ENCODE peak calls at places on chromosomes 3 and 15, in six cellular contexts. R, H, D, L, Q and N are unnamed samples.

GRCh38 chr3:149816326-149816725 is 3.3 kb downstream of the RNF13 start:
- DNase-seq in R (no peak), H (no peak), D (no peak), L (no peak), Q (no peak), N (no peak)

GRCh38 chr3:139460529-139460928 is 15.8 kb downstream of the RBP2 start:
- DNase-seq in R (no peak), H (no peak), D (no peak), L (no peak), Q (no peak), N (no peak)

GRCh38 chr3:43870844-43871626 is 180.3 kb downstream of the ABHD5 start:
- DNase-seq in R (no peak), H (no peak), D (no peak), L (peak), Q (no peak), N (no peak)

GRCh38 chr15:64430000-64430735 is 30.2 kb upstream of the ZNF609 start:
- DNase-seq in R (peak), H (no peak), D (no peak), L (peak), Q (peak), N (no peak)

GRCh38 chr3:54962200-54962599 is 34.3 kb upstream of the LRTM1 start:
- DNase-seq in R (no peak), H (no peak), D (no peak), L (no peak), Q (no peak), N (no peak)

GRCh38 chr3:183378951-183379350 is 49.5 kb downstream of the MCF2L2 start:
- DNase-seq in R (no peak), H (no peak), D (peak), L (no peak), Q (no peak), N (no peak)

GRCh38 chr3:47385796-47386195 is 5.0 kb downstream of the PTPN23 start:
- DNase-seq in R (no peak), H (no peak), D (no peak), L (no peak), Q (no peak), N (no peak)

GRCh38 chr3:177287231-177287630 is 89.9 kb upstream of the TBL1XR1 start:
- DNase-seq in R (no peak), H (no peak), D (no peak), L (no peak), Q (no peak), N (peak)

GRCh38 chr3:157066335-157067071 is 93.4 kb downstream of the CCNL1 start:
- DNase-seq in R (no peak), H (no peak), D (no peak), L (no peak), Q (no peak), N (no peak)

GRCh38 chr3:147653309-147653923 is 244.3 kb downstream of the ZIC1 start:
- DNase-seq in R (no peak), H (no peak), D (no peak), L (no peak), Q (no peak), N (no peak)

GRCh38 chr3:52606373-52607085 is 70.1 kb downstream of the UQCC5 start:
- DNase-seq in R (no peak), H (no peak), D (peak), L (no peak), Q (no peak), N (peak)

GRCh38 chr3:140424211-140424610 is 253.7 kb upstream of the TRIM42 start:
- DNase-seq in R (no peak), H (no peak), D (no peak), L (no peak), Q (no peak), N (no peak)

GRCh38 chr3:123949606-123950005 is 11.4 kb downstream of the CCDC14 start:
- DNase-seq in R (no peak), H (no peak), D (no peak), L (no peak), Q (no peak), N (no peak)

DNA sequence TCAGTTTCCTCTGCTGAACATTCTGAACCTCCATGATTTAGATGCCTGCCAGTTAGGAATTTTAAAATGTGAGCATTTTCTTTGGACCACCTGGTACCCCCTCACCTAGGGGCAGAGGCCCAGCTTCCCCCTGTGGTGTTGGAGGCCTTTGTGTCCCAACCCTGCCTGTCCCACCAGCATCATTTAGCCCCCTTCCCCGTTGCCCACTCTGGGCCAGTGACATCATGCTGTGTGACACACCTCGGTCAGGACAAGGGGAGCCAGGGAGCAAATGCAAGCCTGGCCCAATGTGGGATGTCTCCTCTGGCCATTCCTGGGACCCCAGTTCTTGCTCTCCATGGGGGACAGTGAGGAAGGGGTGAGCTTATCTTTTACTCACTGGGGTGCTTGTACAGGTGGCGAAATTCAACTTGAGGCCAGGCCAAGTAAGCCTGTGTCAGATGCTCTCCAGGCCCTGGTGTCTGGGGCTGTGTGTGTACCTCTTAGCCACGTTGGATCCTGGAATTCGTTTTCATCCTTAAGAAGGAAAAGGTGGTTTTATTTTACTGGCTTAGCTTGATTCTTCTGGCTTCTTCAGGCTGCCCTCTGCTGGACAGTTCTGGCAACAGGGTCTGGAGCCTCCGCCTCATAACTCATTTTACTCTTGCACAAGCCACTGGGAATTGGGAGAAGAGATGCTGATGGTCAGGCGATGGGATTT is 49.7 kb upstream of the MYZAP start:
- DNase-seq in R (no peak), H (peak), D (peak), L (peak), Q (no peak), N (peak)
- TF ChIP-seq GABPA in R (no peak), H (no peak), D (no peak), L (no peak), Q (no peak), N (no peak)

DNA sequence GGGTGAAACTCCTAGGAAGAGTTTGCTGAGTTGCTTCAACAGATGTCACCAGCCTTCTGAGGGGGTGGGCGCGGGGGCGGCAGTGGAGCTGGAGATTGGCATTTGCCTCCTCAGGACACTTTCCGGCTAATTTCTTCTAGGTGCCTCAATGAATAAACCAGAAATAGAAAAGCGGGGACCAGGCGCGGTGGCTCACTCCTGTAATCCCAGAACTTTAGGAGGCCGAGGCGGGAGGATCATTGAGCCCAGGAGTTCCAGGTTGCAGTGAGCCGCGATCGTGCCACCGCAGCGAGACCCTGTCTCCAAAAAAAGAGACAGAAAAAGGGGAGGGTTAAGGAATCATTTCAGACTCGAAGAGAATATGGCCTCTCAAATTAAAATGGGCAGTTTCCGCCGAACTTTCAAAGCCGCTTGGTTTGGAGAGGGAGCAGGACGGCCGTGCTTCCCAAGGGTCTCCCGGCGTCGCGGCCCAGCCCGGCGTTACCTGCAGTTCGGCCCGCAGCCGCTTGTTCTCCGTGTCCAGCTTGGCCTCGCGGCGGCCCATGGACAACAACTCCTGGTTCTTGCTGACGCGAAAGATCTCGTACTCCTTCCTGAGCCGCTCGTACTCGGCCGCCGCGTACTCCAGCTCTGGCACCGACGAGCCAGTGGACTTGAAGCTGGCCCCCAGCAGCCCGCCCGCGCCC is 587 bp downstream of the NPHP3 start:
- DNase-seq in R (no peak), H (no peak), D (peak), L (peak), Q (no peak), N (peak)
- TF ChIP-seq GABPA in R (no peak), H (no peak), D (no peak), L (no peak), Q (no peak), N (no peak)

GRCh38 chr3:3707858-3708768 is 91.1 kb upstream of the LRRN1 start:
- DNase-seq in R (no peak), H (no peak), D (no peak), L (no peak), Q (no peak), N (no peak)

GRCh38 chr3:3699816-3700633 is 99.2 kb upstream of the LRRN1 start:
- DNase-seq in R (no peak), H (no peak), D (no peak), L (no peak), Q (no peak), N (no peak)

GRCh38 chr3:3708769-3709115 is 90.5 kb upstream of the LRRN1 start:
- DNase-seq in R (no peak), H (no peak), D (no peak), L (no peak), Q (no peak), N (no peak)

GRCh38 chr3:3701949-3702348 is 97.3 kb upstream of the LRRN1 start:
- DNase-seq in R (no peak), H (no peak), D (no peak), L (no peak), Q (no peak), N (no peak)

GRCh38 chr3:3705090-3705775 is 94.0 kb upstream of the LRRN1 start:
- DNase-seq in R (no peak), H (no peak), D (no peak), L (peak), Q (no peak), N (no peak)
- TF ChIP-seq GABPA in R (no peak), H (no peak), D (no peak), L (no peak), Q (no peak), N (no peak)

GRCh38 chr3:65938676-65939075 is 100.0 kb downstream of the MAGI1 start:
- DNase-seq in R (no peak), H (no peak), D (no peak), L (no peak), Q (no peak), N (no peak)

GRCh38 chr3:65938147-65938546 is 100.6 kb downstream of the MAGI1 start:
- DNase-seq in R (no peak), H (no peak), D (no peak), L (no peak), Q (no peak), N (no peak)

GRCh38 chr3:65939184-65939583 is 99.5 kb downstream of the MAGI1 start:
- DNase-seq in R (no peak), H (no peak), D (no peak), L (no peak), Q (no peak), N (no peak)

GRCh38 chr3:65936908-65937638 is 101.6 kb downstream of the MAGI1 start:
- DNase-seq in R (no peak), H (no peak), D (no peak), L (no peak), Q (no peak), N (no peak)

GRCh38 chr3:65939841-65940246 is 98.9 kb downstream of the MAGI1 start:
- DNase-seq in R (no peak), H (no peak), D (no peak), L (no peak), Q (no peak), N (no peak)
- TF ChIP-seq GABPA in R (no peak), H (no peak), D (no peak), L (no peak), Q (no peak), N (no peak)

DNA sequence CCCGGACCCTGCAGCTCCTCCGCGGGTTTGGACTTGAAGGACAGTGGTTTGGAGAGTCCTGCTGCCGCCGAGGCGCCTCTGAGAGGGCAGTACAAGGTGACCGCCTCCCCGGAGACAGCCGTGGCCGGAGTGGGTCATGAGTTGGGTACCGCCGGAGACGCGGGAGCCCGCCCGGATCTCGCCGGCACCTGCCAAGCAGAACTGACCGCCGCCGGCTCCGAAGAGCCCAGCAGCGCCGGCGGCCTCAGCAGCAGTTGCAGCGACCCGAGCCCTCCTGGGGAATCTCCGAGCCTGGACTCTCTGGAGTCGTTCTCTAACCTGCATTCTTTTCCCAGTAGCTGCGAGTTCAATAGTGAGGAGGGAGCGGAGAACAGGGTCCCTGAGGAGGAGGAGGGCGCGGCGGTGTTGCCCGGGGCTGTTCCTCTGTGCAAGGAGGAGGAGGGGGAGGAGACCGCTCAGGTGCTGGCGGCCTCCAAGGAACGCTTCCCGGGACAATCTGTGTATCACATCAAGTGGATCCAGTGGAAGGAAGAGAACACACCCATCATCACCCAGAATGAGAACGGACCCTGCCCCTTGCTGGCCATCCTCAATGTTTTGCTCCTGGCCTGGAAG is 626 bp downstream of the MINDY2 start:
- DNase-seq in R (no peak), H (no peak), D (no peak), L (no peak), Q (peak), N (peak)
- TF ChIP-seq GABPA in R (no peak), H (no peak), D (no peak), L (no peak), Q (no peak), N (no peak)

DNA sequence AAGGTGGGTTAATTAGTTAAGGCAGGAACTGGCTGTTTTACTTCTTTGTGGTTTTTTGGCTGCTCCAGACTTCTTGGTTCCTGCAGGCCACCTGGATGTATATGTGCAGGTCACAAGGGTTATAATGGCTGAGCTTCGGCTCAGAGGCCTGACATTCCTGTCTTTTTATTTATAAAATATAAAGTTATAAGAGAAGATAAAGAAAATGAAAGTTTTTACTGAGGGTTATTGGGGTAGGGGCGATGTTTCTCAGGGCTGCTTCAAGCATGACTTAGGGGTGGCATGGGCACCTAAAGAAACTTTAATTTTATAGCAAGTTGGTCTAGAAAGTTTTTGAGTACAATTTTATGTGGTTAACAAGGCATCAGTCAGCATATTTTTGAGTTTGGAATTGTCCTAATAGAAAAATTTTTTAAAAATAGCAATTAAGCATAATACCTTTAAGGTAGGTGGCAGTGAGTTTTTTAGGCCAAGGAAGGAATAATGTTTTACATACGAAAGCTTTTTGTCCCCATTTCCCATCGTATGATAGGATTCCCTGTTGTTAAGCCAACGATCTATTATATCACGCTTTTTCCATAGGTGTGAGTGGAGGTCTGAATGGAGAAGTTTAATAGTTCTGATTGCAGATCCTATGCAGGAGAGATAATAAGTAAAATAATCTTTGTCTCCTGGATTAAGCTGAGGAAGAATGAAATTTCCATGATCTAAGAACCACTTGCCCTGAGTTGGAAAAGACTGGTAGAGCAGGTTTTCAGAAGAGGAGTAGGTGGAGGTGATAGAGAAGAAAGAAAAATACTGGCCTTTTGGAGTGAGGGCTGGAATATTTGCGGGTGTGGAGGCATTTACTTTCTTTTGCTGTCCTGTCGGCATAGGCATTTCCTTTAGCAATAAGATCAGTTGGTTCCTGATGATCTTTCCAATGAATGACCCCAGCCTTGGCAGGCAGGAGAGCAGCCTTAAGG is 10.1 kb downstream of the STRIT1 start:
- DNase-seq in R (no peak), H (no peak), D (no peak), L (no peak), Q (no peak), N (no peak)
- TF ChIP-seq GABPA in R (no peak), H (no peak), D (no peak), L (no peak), Q (no peak), N (no peak)

DNA sequence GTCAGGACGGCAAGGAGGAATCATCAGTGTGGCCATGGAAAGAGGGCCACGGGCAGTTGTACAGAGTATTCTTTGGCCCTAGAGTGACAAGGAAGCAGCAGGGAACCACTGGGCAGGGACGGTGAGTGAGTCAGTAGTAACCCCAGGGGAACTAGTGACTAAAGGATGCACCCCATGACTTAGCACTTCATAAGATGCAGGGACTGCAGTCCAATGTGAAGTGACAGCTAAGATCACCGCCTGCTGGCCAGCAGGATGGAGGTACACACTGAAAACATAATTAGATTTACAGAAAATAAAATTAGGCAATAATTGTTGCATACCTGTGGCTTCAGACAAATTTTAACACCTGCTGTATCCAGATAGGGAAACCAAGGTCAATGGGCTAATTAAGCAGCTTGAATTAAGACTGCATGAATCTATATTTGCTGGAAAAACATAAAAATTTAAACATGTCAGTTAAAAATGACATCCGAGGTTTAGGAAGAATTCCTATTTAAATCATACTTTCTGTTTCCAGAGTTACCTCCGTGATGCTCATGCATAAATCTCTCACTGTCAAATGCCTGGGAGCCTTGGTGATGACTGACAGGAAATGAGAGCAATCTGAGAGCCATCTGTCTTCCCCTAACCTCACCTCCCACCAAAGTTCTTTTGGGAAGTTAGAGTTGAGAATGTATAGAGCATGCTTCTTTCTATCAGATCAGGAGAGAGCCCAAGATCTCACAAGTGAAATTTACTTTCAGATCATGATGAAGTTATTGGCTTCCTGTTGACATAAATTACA is 56.5 kb downstream of the DCLK3 start:
- DNase-seq in R (no peak), H (no peak), D (no peak), L (no peak), Q (peak), N (peak)
- TF ChIP-seq GABPA in R (no peak), H (no peak), D (no peak), L (no peak), Q (no peak), N (no peak)

DNA sequence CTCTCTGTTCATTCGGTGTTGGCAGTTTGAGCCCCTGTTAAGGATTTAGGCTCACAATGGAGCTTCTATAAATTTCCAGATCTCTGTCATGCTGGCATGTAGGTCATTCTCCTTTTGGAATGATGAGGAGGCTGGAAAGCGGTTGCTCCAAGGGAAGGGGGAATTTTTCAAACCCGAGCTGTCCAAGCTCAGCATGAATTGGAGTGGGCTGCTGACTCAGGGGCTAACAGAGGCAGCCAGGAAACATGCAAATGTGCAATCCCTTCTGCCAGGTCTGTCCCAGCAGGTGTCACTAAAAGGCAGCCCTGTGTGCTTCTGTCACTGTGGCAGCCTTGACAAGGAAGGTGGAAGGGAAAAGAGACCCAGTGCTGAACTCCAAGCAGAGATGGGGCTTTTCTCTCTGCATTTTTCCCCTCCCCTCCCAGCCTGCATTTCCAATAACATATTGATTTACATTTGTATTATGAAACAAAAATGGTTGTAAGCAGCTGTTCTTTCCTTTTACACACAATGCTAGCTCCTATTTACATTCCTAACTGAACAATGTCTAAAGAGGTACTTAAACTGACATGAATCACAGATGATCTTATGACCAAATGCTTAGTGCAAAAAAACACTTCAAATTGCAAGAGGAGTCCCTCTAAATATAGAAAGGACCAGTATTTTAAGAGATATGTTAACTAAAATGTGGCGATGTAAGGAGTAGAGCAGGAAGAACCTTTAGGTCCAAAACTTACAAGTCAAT is 84.4 kb upstream of the ATP10A start:
- DNase-seq in R (no peak), H (no peak), D (no peak), L (peak), Q (no peak), N (no peak)
- TF ChIP-seq GABPA in R (no peak), H (no peak), D (no peak), L (no peak), Q (no peak), N (no peak)